ENCODE peak calls at places on chromosomes 16 and 17, in ten cellular contexts. H is GM06990; L is kidney epithelial cell; O is M059J; G is T-helper 2 cell; J is GM12878; W is tibial artery; Z is fibroblast of pulmonary artery; X is activated CD8-positive, alpha-beta memory T cell treated with anti-CD3 and anti-CD28 coated beads for 1 hour; B is stimulated activated CD4-positive, alpha-beta T cell treated with anti-CD3 and anti-CD28 coated beads, Interleukin-2, amount 100 ng/mL, for 24 hours. P is an unnamed sample.

GRCh38 chr17:42979511-42980273 is at the start of gene PTGES3L:
- DNase-seq in H (no peak), L (no peak), O (peak), G (no peak), J (no peak), W (peak), Z (peak), X (no peak), B (peak), P (no peak)

GRCh38 chr16:66414891-66415290 is 12.2 kb upstream of the BEAN1 start:
- DNase-seq in H (no peak), L (no peak), O (no peak), G (no peak), J (no peak), W (no peak), Z (no peak), X (no peak), B (no peak), P (no peak)

GRCh38 chr17:38750044-38750311 is 1.8 kb upstream of the PCGF2 start:
- DNase-seq in H (no peak), L (no peak), O (no peak), G (no peak), J (no peak), W (no peak), Z (no peak), X (no peak), B (no peak), P (no peak)

GRCh38 chr16:49424961-49425360 is 51.4 kb downstream of the C16orf78 start:
- DNase-seq in H (no peak), L (no peak), O (no peak), G (no peak), J (no peak), W (no peak), Z (no peak), X (no peak), B (no peak), P (no peak)

GRCh38 chr17:82952019-82952418 is 112.2 kb upstream of the ZNF750 start:
- DNase-seq in H (no peak), L (no peak), O (no peak), G (no peak), J (no peak), W (no peak), Z (no peak), X (no peak), B (no peak), P (no peak)

GRCh38 chr17:78127240-78127887 is 1.2 kb downstream of the TMC6 start:
- DNase-seq in H (peak), L (no peak), O (no peak), G (no peak), J (no peak), W (no peak), Z (no peak), X (no peak), B (peak), P (no peak)

GRCh38 chr17:78226752-78227454 is 4.5 kb upstream of the TMEM235 start:
- DNase-seq in H (no peak), L (no peak), O (peak), G (no peak), J (no peak), W (no peak), Z (no peak), X (no peak), B (peak), P (no peak)

GRCh38 chr17:21381076-21381706 is 5.0 kb downstream of the KCNJ12 start:
- DNase-seq in H (no peak), L (no peak), O (no peak), G (no peak), J (no peak), W (no peak), Z (no peak), X (no peak), B (no peak), P (no peak)

GRCh38 chr17:78973196-78973595 is 6.5 kb downstream of the LGALS3BP start:
- DNase-seq in H (no peak), L (no peak), O (no peak), G (no peak), J (no peak), W (no peak), Z (no peak), X (no peak), B (no peak), P (no peak)

GRCh38 chr16:84746875-84747274 is 47.1 kb downstream of the USP10 start:
- DNase-seq in H (no peak), L (no peak), O (no peak), G (no peak), J (no peak), W (no peak), Z (no peak), X (no peak), B (no peak), P (no peak)

GRCh38 chr16:20898938-20899502 is 1.1 kb downstream of the DCUN1D3 start:
- DNase-seq in H (no peak), L (no peak), O (peak), G (no peak), J (no peak), W (no peak), Z (peak), X (no peak), B (no peak), P (no peak)

GRCh38 chr16:1542166-1542500 is 8.7 kb downstream of the TMEM204 start:
- DNase-seq in H (no peak), L (no peak), O (no peak), G (no peak), J (no peak), W (no peak), Z (no peak), X (no peak), B (no peak), P (no peak)

GRCh38 chr16:86531641-86532525 is 21.6 kb downstream of the FOXF1 start:
- DNase-seq in H (no peak), L (no peak), O (no peak), G (no peak), J (no peak), W (no peak), Z (no peak), X (no peak), B (no peak), P (no peak)

P was measured in HS-27A.